ENCODE peak calls at places on chromosomes 4 and X, in five cellular contexts. Z, B, I, W and C are unnamed samples.
A peak's percentile ranks its signal among the peaks of the same experiment; 100 is the strongest.

GRCh38 chr4:72951628-72952027 is 117.9 kb downstream of the COX18 start:
- DNase-seq in Z (no peak), B (no peak), I (no peak), W (no peak), C (no peak)

GRCh38 chr4:10204401-10205058 is 87.9 kb upstream of the WDR1 start:
- DNase-seq in Z (no peak), B (peak; percentile 47), I (no peak), W (no peak), C (no peak)

GRCh38 chr4:6941796-6942195 is 32.2 kb downstream of the TBC1D14 start:
- DNase-seq in Z (no peak), B (no peak), I (no peak), W (no peak), C (no peak)

GRCh38 chr4:74540193-74540592 is 95.3 kb downstream of the AREG start:
- DNase-seq in Z (no peak), B (no peak), I (no peak), W (no peak), C (no peak)

GRCh38 chr4:56656346-56656643 is 24.8 kb downstream of the HOPX start:
- DNase-seq in Z (peak; percentile 87), B (no peak), I (no peak), W (peak; percentile 47), C (no peak)

GRCh38 chr4:19025031-19025430 is 1003.5 kb upstream of the LCORL start:
- DNase-seq in Z (no peak), B (no peak), I (no peak), W (no peak), C (no peak)

GRCh38 chrX:63979480-63979879 is 194.5 kb upstream of the ARHGEF9 start:
- DNase-seq in Z (no peak), B (no peak), I (no peak), W (no peak), C (no peak)

GRCh38 chr4:8830611-8831200 is 40.9 kb downstream of the HMX1 start:
- DNase-seq in Z (peak; percentile 68), B (peak; percentile 70), I (no peak), W (no peak), C (no peak)

DNA sequence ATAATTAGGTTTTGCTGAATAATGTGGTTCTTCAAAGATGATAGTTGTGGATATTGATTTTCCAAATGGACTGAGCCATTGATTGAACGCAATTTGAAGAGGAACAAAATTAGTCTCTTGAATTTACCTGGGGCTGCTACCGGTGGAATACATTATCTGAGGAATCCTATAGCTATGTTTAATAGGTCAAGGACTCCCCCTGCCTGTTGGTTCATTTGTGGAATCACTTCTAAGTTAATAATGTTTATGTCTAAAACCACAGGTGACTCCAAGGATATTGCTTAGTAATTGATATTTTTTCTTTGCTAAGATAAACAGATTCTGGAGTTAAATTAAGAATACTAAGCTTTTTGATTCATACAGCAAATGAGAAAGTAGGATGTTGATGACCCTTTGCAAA is 576.0 kb upstream of the PABPC4L start:
- DNase-seq in Z (no peak), B (no peak), I (no peak), W (no peak), C (no peak)
- TF ChIP-seq CTCF in Z (no peak), B (no peak), I (no peak), W (no peak), C (no peak)

DNA sequence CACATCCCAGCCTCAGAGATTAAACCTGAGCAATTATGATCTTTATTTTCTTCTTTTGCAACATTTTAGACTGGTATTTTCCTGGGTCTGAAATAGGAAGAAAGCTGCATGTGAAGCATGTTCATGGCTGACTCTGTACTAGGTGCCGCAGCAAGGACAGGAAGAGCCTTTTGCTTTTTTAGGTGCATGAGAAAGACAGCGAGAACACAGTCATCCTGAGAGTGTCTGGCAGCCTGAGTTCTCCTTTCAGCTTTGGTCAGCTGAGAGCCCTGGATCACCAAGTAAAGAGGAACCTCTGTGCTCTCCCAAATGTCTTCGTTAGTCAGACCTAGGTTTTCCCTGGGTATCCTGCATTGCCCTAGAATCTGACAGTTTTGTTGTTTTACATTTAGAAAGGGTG is 29.8 kb downstream of the FAM149A start:
- DNase-seq in Z (no peak), B (no peak), I (no peak), W (no peak), C (no peak)
- H3K4me3 ChIP-seq in Z (no peak overlapping the region), B (no peak overlapping the region), I (no peak overlapping the region), W (no peak overlapping the region), C (no peak overlapping the region)

GRCh38 chr4:92252846-92253245 is 50.9 kb upstream of the GRID2 start:
- DNase-seq in Z (no peak), B (no peak), I (no peak), W (no peak), C (no peak)

GRCh38 chr4:92253986-92254671 is 49.6 kb upstream of the GRID2 start:
- DNase-seq in Z (no peak), B (no peak), I (no peak), W (no peak), C (no peak)

GRCh38 chr4:92251711-92252110 is 52.1 kb upstream of the GRID2 start:
- DNase-seq in Z (no peak), B (no peak), I (no peak), W (no peak), C (no peak)

GRCh38 chr4:92254767-92255442 is 48.9 kb upstream of the GRID2 start:
- DNase-seq in Z (no peak), B (no peak), I (no peak), W (no peak), C (no peak)

DNA sequence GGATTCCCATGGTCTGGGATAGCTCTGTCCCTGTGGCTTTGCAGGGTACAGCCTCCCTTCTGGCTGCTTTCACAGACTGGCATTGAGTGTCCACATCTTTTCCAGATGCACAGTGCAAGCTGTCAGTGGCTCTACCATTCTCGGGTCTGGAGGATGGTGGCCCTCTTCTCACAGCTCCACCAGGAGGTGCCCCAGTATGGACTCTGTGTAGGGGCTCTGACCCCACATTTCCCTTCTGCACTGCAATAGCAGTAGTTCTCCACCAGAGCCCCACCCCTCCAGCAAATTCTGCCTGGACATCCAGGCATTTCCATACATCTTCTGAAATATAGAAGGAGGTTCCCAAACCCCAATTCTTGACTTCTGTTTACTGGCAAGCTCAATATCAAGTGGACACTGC is 50.2 kb upstream of the GRID2 start:
- DNase-seq in Z (no peak), B (no peak), I (no peak), W (no peak), C (no peak)
- TF ChIP-seq CTCF in Z (no peak), B (no peak), I (no peak), W (no peak), C (no peak)

DNA sequence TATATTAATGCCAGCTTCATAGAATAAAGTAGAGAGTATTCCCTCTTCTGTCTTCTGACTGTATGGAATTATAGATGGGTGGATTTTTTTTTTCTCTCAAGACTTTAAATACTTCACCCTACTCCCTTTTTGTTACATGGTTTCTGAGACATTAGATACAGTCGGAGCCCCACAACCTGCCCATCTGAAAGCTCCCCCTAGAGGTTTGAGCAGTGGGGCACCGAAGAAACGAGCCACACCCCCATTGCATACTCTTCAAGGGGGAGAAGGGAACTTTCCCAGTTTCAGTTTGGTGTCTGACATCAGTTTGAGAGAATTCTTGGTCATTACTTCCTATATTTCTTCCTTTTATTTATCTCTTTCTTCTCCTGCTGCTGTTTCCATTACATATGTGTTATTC is 437.6 kb upstream of the AGA start:
- DNase-seq in Z (no peak), B (no peak), I (no peak), W (no peak), C (no peak)
- H3K4me3 ChIP-seq in Z (no peak overlapping the region), B (no peak overlapping the region), I (no peak overlapping the region), W (no peak overlapping the region), C (no peak overlapping the region)

GRCh38 chr4:41156574-41156973 is 57.8 kb downstream of the APBB2 start:
- DNase-seq in Z (no peak), B (no peak), I (peak; percentile 96), W (no peak), C (no peak)

GRCh38 chr4:41157009-41157408 is 57.3 kb downstream of the APBB2 start:
- DNase-seq in Z (no peak), B (no peak), I (no peak), W (no peak), C (no peak)

GRCh38 chr4:41155194-41155830 is 59.0 kb downstream of the APBB2 start:
- DNase-seq in Z (no peak), B (no peak), I (peak; percentile 89), W (no peak), C (no peak)

GRCh38 chr4:41154001-41154813 is 60.1 kb downstream of the APBB2 start:
- DNase-seq in Z (no peak), B (no peak), I (no peak), W (no peak), C (no peak)

GRCh38 chr4:41154814-41155177 is 59.5 kb downstream of the APBB2 start:
- DNase-seq in Z (no peak), B (no peak), I (no peak), W (no peak), C (no peak)
- TF ChIP-seq CTCF in Z (no peak), B (no peak), I (no peak), W (no peak), C (no peak)

GRCh38 chrX:120109378-120109777 is 6.3 kb downstream of the RHOXF1 start:
- DNase-seq in Z (no peak), B (no peak), I (no peak), W (no peak), C (no peak)
- H3K4me3 ChIP-seq in Z (no peak overlapping the region), B (no peak overlapping the region), I (no peak overlapping the region), W (no peak overlapping the region), C (no peak overlapping the region)

DNA sequence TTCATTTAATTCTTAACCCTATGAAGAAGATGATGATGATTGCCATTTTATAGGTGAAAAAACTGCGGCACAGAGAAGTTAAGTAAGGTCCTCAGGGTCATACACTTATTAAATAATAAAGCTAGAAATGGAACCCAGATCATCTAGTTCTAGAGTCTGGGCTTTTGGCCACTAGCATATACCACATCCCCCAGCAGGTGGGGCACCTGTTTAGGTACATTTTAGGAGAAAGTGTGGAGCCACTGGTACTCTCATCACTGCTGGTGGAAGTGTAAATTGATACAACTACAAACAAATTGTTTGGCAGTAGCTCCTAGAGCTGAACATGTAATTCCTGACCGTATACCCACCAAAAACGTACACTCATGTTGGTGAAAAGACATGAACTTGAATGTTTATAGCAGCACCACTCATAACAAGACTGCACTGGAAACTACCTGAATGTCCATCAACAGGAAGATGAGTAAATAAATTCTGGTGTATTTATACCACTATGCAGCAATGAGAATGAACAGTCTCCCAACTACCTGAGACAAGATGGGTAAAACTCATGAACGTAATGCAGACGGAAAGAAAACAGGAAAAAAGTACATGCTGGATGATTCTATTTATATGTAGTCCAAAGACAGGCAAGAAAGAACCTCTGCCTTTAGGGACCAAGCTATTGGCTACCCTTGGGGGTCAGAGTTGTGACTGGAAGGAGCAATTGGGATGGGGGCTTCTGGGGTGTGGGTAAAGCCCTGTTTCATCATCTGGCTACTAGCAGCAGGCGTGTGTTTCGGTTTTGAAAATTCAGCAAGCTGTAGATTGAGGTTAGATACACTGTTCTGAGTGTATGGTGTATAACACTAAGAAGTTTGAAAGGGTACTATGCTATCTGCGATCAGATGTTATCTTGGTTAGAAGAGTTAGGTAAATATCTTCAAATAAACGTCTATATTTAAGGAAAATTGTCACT is 72.3 kb upstream of the ADGRG2 start:
- DNase-seq in Z (no peak), B (no peak), I (no peak), W (no peak), C (no peak)
- TF ChIP-seq CTCF in Z (no peak), B (no peak), I (no peak), W (no peak), C (no peak)